ENCODE peak calls at places on chromosomes 16 and 17, in five cellular contexts. C is HS-5; S is stimulated activated CD8-positive, alpha-beta memory T cell treated with anti-CD3 and anti-CD28 coated beads, Interleukin-2, amount 100 ng/mL, for 48 hours; F is activated naive CD4-positive, alpha-beta T cell; Q is pancreas. J is an unnamed sample.

GRCh38 chr16:84836234-84836647 is 16.5 kb downstream of the CRISPLD2 start:
- DNase-seq in Q (peak), F (no peak), S (no peak), C (peak), J (no peak)

GRCh38 chr17:42463976-42464400 is 5.3 kb downstream of the ATP6V0A1 start:
- DNase-seq in Q (no peak), F (no peak), S (no peak), C (no peak), J (no peak)

GRCh38 chr16:81174644-81175324 is 63.7 kb upstream of the BCO1 start:
- DNase-seq in S (no peak), Q (no peak), C (no peak), F (no peak), J (no peak)

GRCh38 chr17:77363821-77364361 is 223.1 kb downstream of the SEC14L1 start:
- DNase-seq in Q (peak), C (no peak), F (no peak), S (no peak), J (no peak)

GRCh38 chr16:24257965-24258364 is 1.8 kb downstream of the CACNG3 start:
- DNase-seq in Q (no peak), F (no peak), C (no peak), S (no peak), J (no peak)

GRCh38 chr17:42928714-42929496 is 28.3 kb downstream of the G6PC1 start:
- DNase-seq in Q (peak), C (peak), F (no peak), S (peak), J (no peak)

GRCh38 chr16:88068476-88069396 is 117.5 kb downstream of the BANP start:
- DNase-seq in C (no peak), Q (no peak), S (no peak), F (no peak), J (no peak)

GRCh38 chr17:73325527-73325842 is 13.7 kb upstream of the CDC42EP4 start:
- DNase-seq in F (no peak), Q (no peak), C (no peak), S (no peak), J (no peak)

GRCh38 chr16:21150375-21151001 is at the start of gene DNAH3:
- DNase-seq in S (no peak), F (no peak), C (no peak), Q (no peak), J (no peak)

GRCh38 chr17:82781894-82782274 is 30.0 kb downstream of the TBCD start:
- DNase-seq in S (peak), F (peak), Q (peak), C (no peak), J (peak)

GRCh38 chr16:85635545-85636140 is 22.5 kb downstream of the GSE1 start:
- DNase-seq in S (no peak), Q (peak), C (no peak), F (no peak), J (no peak)

GRCh38 chr16:88659160-88659559 is 3.7 kb downstream of the MVD start:
- DNase-seq in F (no peak), Q (no peak), C (no peak), S (no peak), J (no peak)

GRCh38 chr16:65829076-65829475 is 537.4 kb upstream of the CDH5 start:
- DNase-seq in Q (no peak), C (no peak), F (no peak), S (no peak), J (no peak)

GRCh38 chr16:65744401-65744800 is 622.1 kb upstream of the CDH5 start:
- DNase-seq in C (no peak), S (no peak), F (no peak), Q (no peak), J (no peak)

J was measured in esophagus squamous epithelium.